ENCODE peak calls at places on chromosomes 3 and 15, in seven cellular contexts. Y, E, K, D, G, Q and N are unnamed samples.

GRCh38 chr15:57393081-57393480 is 16.8 kb downstream of the CGNL1 start:
- DNase-seq in Y (no peak), E (no peak), K (no peak), D (no peak), G (no peak), Q (no peak), N (no peak)

GRCh38 chr3:193701896-193702644 is 109.1 kb downstream of the OPA1 start:
- DNase-seq in Y (no peak), E (no peak), K (no peak), D (no peak), G (no peak), Q (no peak), N (no peak)

GRCh38 chr3:121431717-121432517 is 113.9 kb downstream of the POLQ start:
- DNase-seq in Y (no peak), E (no peak), K (no peak), D (no peak), G (peak; percentile 16), Q (no peak), N (no peak)

GRCh38 chr15:39596358-39597051 is 15.6 kb downstream of the THBS1 start:
- DNase-seq in Y (no peak), E (no peak), K (no peak), D (no peak), G (no peak), Q (no peak), N (no peak)

GRCh38 chr3:172258616-172259015 is 189.6 kb downstream of the GHSR start:
- DNase-seq in Y (peak; percentile 32), E (no peak), K (no peak), D (no peak), G (no peak), Q (no peak), N (no peak)

GRCh38 chr15:46331546-46331945 is 696.7 kb downstream of the SQOR start:
- DNase-seq in Y (no peak), E (no peak), K (no peak), D (no peak), G (no peak), Q (no peak), N (no peak)

GRCh38 chr3:15220661-15221060 is 14.6 kb downstream of the CAPN7 start:
- DNase-seq in Y (no peak), E (no peak), K (no peak), D (no peak), G (no peak), Q (no peak), N (no peak)

GRCh38 chr3:43865376-43865775 is 174.6 kb downstream of the ABHD5 start:
- DNase-seq in Y (no peak), E (peak; percentile 55), K (no peak), D (no peak), G (no peak), Q (no peak), N (peak; percentile 43)

GRCh38 chr15:92495468-92495867 is 101.8 kb downstream of the ST8SIA2 start:
- DNase-seq in Y (no peak), E (no peak), K (no peak), D (no peak), G (no peak), Q (no peak), N (no peak)

GRCh38 chr3:179037361-179037760 is 34.2 kb downstream of the ZMAT3 start:
- DNase-seq in Y (peak; percentile 39), E (no peak), K (no peak), D (no peak), G (no peak), Q (no peak), N (peak; percentile 78)

GRCh38 chr3:129182390-129183180 is 1.1 kb downstream of the CNBP start:
- DNase-seq in Y (no peak), E (no peak), K (no peak), D (no peak), G (no peak), Q (no peak), N (peak; percentile 77)

GRCh38 chr3:138434276-138434874 is at the start of gene ESYT3:
- DNase-seq in Y (peak; percentile 60), E (no peak), K (peak; percentile 90), D (peak; percentile 69), G (peak; percentile 92), Q (peak; percentile 58), N (no peak)

GRCh38 chr15:31237042-31237324 is 89.7 kb upstream of the KLF13 start:
- DNase-seq in Y (no peak), E (no peak), K (no peak), D (no peak), G (no peak), Q (no peak), N (no peak)

GRCh38 chr15:27827336-27827735 is 271.8 kb downstream of the OCA2 start:
- DNase-seq in Y (no peak), E (no peak), K (no peak), D (no peak), G (no peak), Q (no peak), N (no peak)

GRCh38 chr15:101613130-101614000 is 38.8 kb downstream of the TM2D3 start:
- DNase-seq in Y (peak; percentile 68), E (no peak), K (peak; percentile 81), D (peak; percentile 79), G (peak; percentile 73), Q (peak; percentile 68), N (no peak)

GRCh38 chr15:26382416-26383086 is 390.3 kb downstream of the GABRB3 start:
- DNase-seq in Y (no peak), E (no peak), K (no peak), D (no peak), G (no peak), Q (no peak), N (no peak)

GRCh38 chr15:82647045-82647834 is at the start of gene CPEB1:
- DNase-seq in Y (peak; percentile 83), E (no peak), K (no peak), D (peak; percentile 72), G (peak; percentile 52), Q (peak; percentile 85), N (no peak)

DNA sequence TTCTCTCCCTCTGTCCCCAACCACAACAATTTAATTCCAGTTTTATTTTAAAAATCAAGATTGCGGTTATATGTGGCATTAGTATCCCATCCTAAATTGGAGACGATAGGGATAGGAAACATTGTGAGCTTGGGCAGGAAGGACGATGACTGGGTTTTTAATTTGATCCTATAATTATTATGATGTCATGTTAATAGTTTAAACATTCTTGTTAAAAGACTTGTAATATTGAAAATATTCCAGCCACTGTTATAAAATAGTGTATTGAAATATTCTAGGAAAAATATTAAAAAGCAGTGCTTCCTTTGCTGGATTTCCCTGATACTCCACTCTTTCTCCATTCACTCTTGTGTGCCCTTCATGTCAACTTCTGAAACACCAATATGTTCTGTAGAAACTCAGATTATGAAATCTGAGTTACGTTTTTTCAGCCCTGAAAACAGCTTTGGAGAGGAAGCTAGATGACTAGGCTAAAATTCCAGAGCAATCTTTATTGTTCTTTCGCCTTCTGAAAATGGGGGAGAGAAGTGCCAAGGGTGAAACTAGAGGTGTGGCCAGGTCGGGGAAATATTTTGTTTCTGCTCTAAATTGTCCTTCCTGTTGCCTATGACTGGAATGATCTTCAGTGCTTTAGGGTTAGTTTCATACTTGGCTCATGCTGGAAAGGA is 46.1 kb upstream of the MAP3K13 start:
- DNase-seq in Y (no peak), E (no peak), K (no peak), D (no peak), G (no peak), Q (no peak), N (no peak)
- TF ChIP-seq POLR2A in Y (no peak), E (no peak), K (no peak), D (no peak), G (peak; percentile 41), Q (no peak), N (no peak)

GRCh38 chr15:98745650-98746374 is 97.5 kb downstream of the IGF1R start:
- DNase-seq in Y (no peak), E (no peak), K (no peak), D (no peak), G (no peak), Q (no peak), N (no peak)

GRCh38 chr15:98744506-98744905 is 96.2 kb downstream of the IGF1R start:
- DNase-seq in Y (no peak), E (no peak), K (no peak), D (no peak), G (no peak), Q (no peak), N (no peak)

GRCh38 chr15:98746375-98746679 is 98.0 kb downstream of the IGF1R start:
- DNase-seq in Y (no peak), E (no peak), K (no peak), D (no peak), G (no peak), Q (no peak), N (no peak)

GRCh38 chr15:98746756-98747155 is 98.4 kb downstream of the IGF1R start:
- DNase-seq in Y (no peak), E (no peak), K (no peak), D (no peak), G (no peak), Q (no peak), N (no peak)

GRCh38 chr15:98745179-98745578 is 96.8 kb downstream of the IGF1R start:
- DNase-seq in Y (no peak), E (no peak), K (peak; percentile 37), D (no peak), G (no peak), Q (no peak), N (no peak)
- H3K27ac ChIP-seq in Y (no peak overlapping the region), E (no peak overlapping the region), K (peak overlapping the region; percentile 34), D (no peak overlapping the region), G (no peak overlapping the region), Q (no peak overlapping the region), N (peak overlapping the region; percentile 35)

GRCh38 chr15:66698971-66699370 is 3.1 kb upstream of the SMAD6 start:
- DNase-seq in Y (no peak), E (no peak), K (no peak), D (no peak), G (no peak), Q (no peak), N (no peak)

GRCh38 chr15:66702035-66702769 is at the start of gene SMAD6:
- DNase-seq in Y (peak; percentile 93), E (peak; percentile 98), K (peak; percentile 96), D (peak; percentile 93), G (peak; percentile 96), Q (peak; percentile 97), N (peak; percentile 93)

GRCh38 chr15:66700412-66700801 is 1.6 kb upstream of the SMAD6 start:
- DNase-seq in Y (no peak), E (no peak), K (no peak), D (no peak), G (no peak), Q (no peak), N (no peak)

GRCh38 chr15:66701422-66702034 is 508 bp upstream of the SMAD6 start:
- DNase-seq in Y (no peak), E (no peak), K (peak; percentile 33), D (peak; percentile 53), G (peak; percentile 32), Q (peak; percentile 48), N (peak; percentile 89)

GRCh38 chr15:66700802-66701421 is 1.1 kb upstream of the SMAD6 start:
- DNase-seq in Y (peak; percentile 96), E (peak; percentile 98), K (peak; percentile 97), D (peak; percentile 97), G (peak; percentile 97), Q (peak; percentile 98), N (peak; percentile 94)
- TF ChIP-seq POLR2A in Y (peak; percentile 24), E (no peak), K (no peak), D (no peak), G (peak; percentile 40), Q (no peak), N (no peak)

DNA sequence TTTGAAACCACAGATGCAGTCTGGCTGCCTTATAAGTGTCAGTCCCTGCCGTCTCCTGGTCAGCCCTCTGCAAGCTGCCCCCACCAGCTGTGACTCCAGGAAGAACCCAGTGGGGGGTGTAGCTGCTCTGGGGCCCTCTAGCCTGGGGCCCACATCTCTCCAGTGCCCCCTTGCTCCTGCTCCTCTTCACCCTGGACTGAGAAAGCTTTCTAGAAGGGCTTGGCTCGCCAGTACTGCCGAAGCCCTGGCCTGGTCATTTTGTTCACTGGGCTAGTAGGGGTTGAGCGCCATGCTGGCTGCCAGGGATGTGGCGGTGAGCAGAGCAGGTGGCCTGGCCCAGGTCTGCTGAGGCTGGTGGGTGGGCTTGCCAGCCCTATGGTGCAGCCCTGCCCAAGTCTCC is 21.3 kb downstream of the SYNM start:
- DNase-seq in Y (no peak), E (no peak), K (no peak), D (no peak), G (no peak), Q (no peak), N (no peak)
- H3K27ac ChIP-seq in Y (no peak overlapping the region), E (peak overlapping the region; percentile 97), K (peak overlapping the region; percentile 82), D (no peak overlapping the region), G (no peak overlapping the region), Q (no peak overlapping the region), N (no peak overlapping the region)